ENCODE peak calls at places on chromosome 19, in six cellular contexts. C, Q, G, V, S and O are unnamed samples.

GRCh38 chr19:49833594-49833993 is 15.5 kb downstream of the MED25 start:
- DNase-seq in S (no peak), C (no peak), V (no peak), Q (no peak), G (no peak), O (no peak)

GRCh38 chr19:10805075-10805757 is 30.8 kb downstream of the TMED1 start:
- DNase-seq in V (no peak), Q (no peak), S (no peak), G (peak; percentile 70), C (no peak), O (no peak)

GRCh38 chr19:22945560-22945959 is 57.4 kb downstream of the ZNF728 start:
- DNase-seq in V (peak; percentile 9), G (no peak), C (no peak), Q (peak; percentile 38), S (no peak), O (no peak)

GRCh38 chr19:49591731-49592485 is 926 bp downstream of the PRR12 start:
- DNase-seq in Q (peak; percentile 38), G (peak; percentile 66), S (no peak), C (peak; percentile 45), V (peak; percentile 41), O (peak; percentile 64)

GRCh38 chr19:58317481-58318072 is 9.2 kb upstream of the ZSCAN22 start:
- DNase-seq in G (no peak), V (peak; percentile 62), C (no peak), S (no peak), Q (peak; percentile 66), O (no peak)

GRCh38 chr19:54077334-54077733 is 3.8 kb downstream of the TARM1 start:
- DNase-seq in V (no peak), Q (no peak), S (no peak), G (no peak), C (no peak), O (no peak)

GRCh38 chr19:45767410-45767880 is 1.6 kb downstream of the SIX5 start:
- DNase-seq in V (peak; percentile 85), C (peak; percentile 85), S (peak; percentile 69), G (peak; percentile 77), Q (peak; percentile 90), O (peak; percentile 79)

GRCh38 chr19:33111587-33111986 is 20.3 kb upstream of the WDR88 start:
- DNase-seq in Q (no peak), S (no peak), C (no peak), V (no peak), G (no peak), O (no peak)

GRCh38 chr19:48394331-48395169 is 1.1 kb downstream of the GRIN2D start:
- DNase-seq in Q (no peak), S (no peak), G (no peak), C (no peak), V (no peak), O (no peak)

GRCh38 chr19:32773126-32773525 is 53.6 kb downstream of the TDRD12 start:
- DNase-seq in Q (no peak), G (no peak), S (no peak), C (no peak), V (no peak), O (no peak)

GRCh38 chr19:45576682-45577081 is 7.9 kb downstream of the OPA3 start:
- DNase-seq in C (no peak), V (no peak), S (no peak), Q (no peak), G (no peak), O (no peak)

GRCh38 chr19:47697863-47698609 is 15.2 kb upstream of the EHD2 start:
- DNase-seq in Q (peak; percentile 83), C (peak; percentile 89), V (peak; percentile 87), S (peak; percentile 53), G (peak; percentile 77), O (peak; percentile 77)

GRCh38 chr19:7497292-7497691 is 8.5 kb upstream of the PEX11G start:
- DNase-seq in V (no peak), G (no peak), C (no peak), S (no peak), Q (no peak), O (no peak)

GRCh38 chr19:3645726-3646125 is 19.1 kb upstream of the CACTIN start:
- DNase-seq in Q (no peak), V (no peak), G (no peak), S (no peak), C (no peak), O (no peak)

GRCh38 chr19:46946611-46947238 is 72.9 kb upstream of the NPAS1 start:
- DNase-seq in V (no peak), Q (no peak), S (no peak), G (no peak), C (no peak), O (no peak)

GRCh38 chr19:46508206-46508605 is 12.5 kb upstream of the PNMA8B start:
- DNase-seq in S (no peak), G (no peak), V (peak; percentile 55), C (no peak), Q (no peak), O (no peak)

GRCh38 chr19:5452594-5453565 is 2.3 kb upstream of the ZNRF4 start:
- DNase-seq in S (no peak), G (no peak), C (no peak), V (no peak), Q (no peak), O (no peak)

DNA sequence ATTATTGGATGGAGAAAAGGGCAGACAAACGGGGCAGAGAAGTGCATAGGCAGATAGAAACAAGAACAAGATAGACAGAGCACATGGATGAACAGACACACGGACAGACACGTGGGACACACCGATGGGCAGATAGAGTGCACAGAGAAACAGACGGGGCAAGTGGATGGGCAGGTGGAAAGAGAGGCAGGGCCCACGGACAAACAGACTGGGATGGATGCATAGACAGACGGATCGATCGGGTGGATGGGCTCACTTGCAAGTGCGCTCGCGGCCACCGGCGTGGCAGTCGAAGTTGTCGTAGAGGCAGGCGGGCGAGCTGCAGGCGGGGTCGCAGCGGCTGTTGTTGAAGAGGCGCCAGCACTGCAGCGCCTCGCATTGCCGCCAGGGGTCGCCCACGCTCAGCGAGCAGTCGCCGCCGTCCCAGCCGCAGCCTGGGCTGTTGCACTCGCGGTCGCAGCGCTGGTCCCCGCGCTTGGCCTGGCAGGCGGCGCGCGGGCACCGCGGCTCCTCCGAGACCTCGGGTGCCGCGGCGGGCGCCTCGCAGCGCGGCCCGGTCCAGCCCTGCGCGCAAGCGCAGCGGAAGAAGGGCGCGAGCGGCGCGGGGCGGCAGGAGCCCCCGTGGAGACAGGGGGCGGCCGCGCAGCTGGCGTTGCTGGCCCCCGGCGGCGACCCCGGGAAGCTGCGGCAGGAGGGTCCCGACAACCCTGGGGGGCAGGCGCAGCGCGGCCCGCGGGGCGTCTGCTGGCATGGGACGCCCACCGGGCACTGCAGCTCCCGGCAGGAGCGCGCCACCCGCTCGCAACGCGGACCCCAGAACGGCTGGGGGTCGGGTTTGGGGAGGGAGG is 23.3 kb downstream of the NOTCH3 start:
- DNase-seq in V (peak; percentile 60), S (no peak), C (peak; percentile 85), G (peak; percentile 90), Q (peak; percentile 65), O (peak; percentile 82)
- H3K4me3 ChIP-seq in V (peak overlapping the region; percentile 9), S (no peak overlapping the region), C (no peak overlapping the region), G (no peak overlapping the region), Q (no peak overlapping the region), O (no peak overlapping the region)

DNA sequence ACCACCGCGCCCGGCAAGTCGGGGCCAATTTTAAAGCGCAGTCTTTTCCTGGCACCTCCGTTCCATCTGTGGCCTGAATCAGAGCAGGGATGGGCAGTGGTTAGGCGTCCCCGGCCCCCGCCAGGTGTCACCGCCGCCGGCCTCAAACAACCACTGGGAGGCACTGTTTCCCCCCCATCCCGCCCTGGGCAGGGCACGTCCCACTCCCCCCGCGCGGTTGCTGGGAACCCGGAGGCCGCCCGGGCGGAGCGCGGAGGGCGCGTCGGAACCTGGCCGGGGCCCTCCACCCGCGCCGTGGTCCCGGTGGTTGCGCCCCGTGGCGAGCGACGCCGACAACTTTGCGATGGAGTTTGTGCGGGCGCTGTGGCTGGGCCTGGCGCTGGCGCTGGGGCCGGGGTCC is at the start of gene GRIN3B:
- DNase-seq in S (no peak), V (peak; percentile 38), G (peak; percentile 76), Q (peak; percentile 44), C (peak; percentile 59), O (no peak)
- H3K4me3 ChIP-seq in S (peak within 1 kb of the TSS; percentile 25), V (peak within 1 kb of the TSS; percentile 50), G (peak within 1 kb of the TSS; percentile 27), Q (peak within 1 kb of the TSS; percentile 9), C (no peak within 1 kb of the TSS), O (no peak within 1 kb of the TSS)

DNA sequence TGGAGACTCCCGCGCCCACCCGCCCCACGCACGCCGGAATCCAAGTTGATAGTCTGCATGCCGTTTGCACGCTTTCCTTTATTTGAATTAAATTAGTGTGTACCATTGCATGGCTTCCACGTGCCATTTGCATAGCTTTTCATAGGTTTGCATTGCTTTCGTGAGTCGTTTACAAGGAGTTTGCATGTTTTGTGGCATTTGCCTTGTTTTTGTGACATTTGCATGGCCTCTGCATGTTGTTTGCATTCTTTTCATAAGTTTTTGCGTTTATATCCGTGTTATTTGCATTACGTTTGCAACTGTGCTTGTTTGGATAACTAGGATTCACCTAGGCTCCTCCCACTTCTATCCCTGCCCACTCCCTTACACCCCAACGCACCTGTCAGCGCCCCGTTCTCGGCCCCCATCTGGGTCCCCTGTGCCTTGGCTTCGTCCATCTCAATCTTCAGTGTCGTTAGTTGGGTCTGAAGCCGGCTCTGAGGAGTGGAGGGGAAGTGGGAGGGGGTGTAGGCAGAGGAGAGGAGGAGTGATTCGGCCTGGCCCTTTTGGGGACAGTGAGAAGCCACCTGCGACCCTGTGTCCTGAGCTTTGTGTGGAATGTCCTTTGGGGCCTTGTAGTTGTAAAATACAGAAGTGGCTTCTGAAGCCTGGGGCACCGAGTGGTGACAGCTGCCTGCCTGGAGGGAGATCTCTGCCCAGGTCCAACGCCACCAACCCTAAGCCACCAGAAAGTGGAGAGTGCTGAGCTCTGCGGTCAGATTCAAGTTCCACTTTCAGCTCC is 2.4 kb downstream of the CCDC194 start:
- DNase-seq in S (no peak), C (no peak), V (no peak), Q (no peak), G (no peak), O (no peak)
- H3K4me3 ChIP-seq in S (peak overlapping the region; percentile 53), C (no peak overlapping the region), V (peak overlapping the region; percentile 31), Q (peak overlapping the region; percentile 41), G (peak overlapping the region; percentile 50), O (peak overlapping the region; percentile 20)

GRCh38 chr19:13024126-13024957 is 29.1 kb downstream of the NFIX start:
- DNase-seq in G (peak; percentile 47), S (no peak), Q (no peak), V (peak; percentile 50), C (no peak), O (no peak)
- H3K4me3 ChIP-seq in G (peak overlapping the region; percentile 55), S (peak overlapping the region; percentile 65), Q (peak overlapping the region; percentile 62), V (peak overlapping the region; percentile 86), C (no peak overlapping the region), O (peak overlapping the region; percentile 35)

GRCh38 chr19:35375505-35376307 is 4.8 kb downstream of the GPR42 start:
- DNase-seq in G (no peak), S (no peak), C (no peak), V (no peak), Q (no peak), O (no peak)
- H3K4me3 ChIP-seq in G (no peak overlapping the region), S (no peak overlapping the region), C (no peak overlapping the region), V (no peak overlapping the region), Q (no peak overlapping the region), O (no peak overlapping the region)

GRCh38 chr19:18894254-18895037 is 1.5 kb downstream of the CERS1 start:
- DNase-seq in C (no peak), Q (peak; percentile 55), G (no peak), S (no peak), V (peak; percentile 60), O (no peak)
- H3K4me3 ChIP-seq in C (no peak overlapping the region), Q (peak overlapping the region; percentile 43), G (peak overlapping the region; percentile 37), S (peak overlapping the region; percentile 55), V (peak overlapping the region; percentile 64), O (no peak overlapping the region)

GRCh38 chr19:1880611-1881392 is 4.5 kb downstream of the ABHD17A start:
- DNase-seq in G (no peak), S (no peak), C (no peak), Q (no peak), V (no peak), O (peak; percentile 25)
- H3K4me3 ChIP-seq in G (peak overlapping the region; percentile 97), S (no peak overlapping the region), C (no peak overlapping the region), Q (no peak overlapping the region), V (no peak overlapping the region), O (no peak overlapping the region)